ENCODE peak calls at places on chromosomes 11 and 22, in seven cellular contexts. G is stimulated activated CD4-positive, alpha-beta T cell treated with anti-CD3 and anti-CD28 coated beads, TNF-alpha, amount 100 ng/mL, for 4 hours; F is right lobe of liver; C is T1000; Q is activated naive CD4-positive, alpha-beta T cell; O is stimulated activated CD8-positive, alpha-beta memory T cell treated with anti-CD3 and anti-CD28 coated beads, Interleukin-4, amount 100 ng/mL, for 1 hour; D is HTR-8/SVneo. H is an unnamed sample.

GRCh38 chr11:74330065-74330858 is 18.8 kb upstream of the P4HA3 start:
- DNase-seq in D (no peak), O (no peak), Q (no peak), G (no peak), F (no peak), C (no peak), H (no peak)

GRCh38 chr11:13423372-13423771 is 39.6 kb downstream of the BTBD10 start:
- DNase-seq in C (no peak), G (no peak), O (no peak), F (no peak), Q (no peak), D (no peak), H (no peak)

GRCh38 chr11:68406318-68407313 is 53.9 kb upstream of the PPP6R3 start:
- DNase-seq in F (no peak), O (no peak), Q (no peak), C (no peak), G (no peak), D (no peak), H (no peak)

GRCh38 chr11:16902182-16902581 is 112.0 kb downstream of the PLEKHA7 start:
- DNase-seq in C (no peak), F (no peak), G (no peak), O (no peak), Q (no peak), D (no peak), H (no peak)

GRCh38 chr11:86670179-86670578 is 2.2 kb downstream of the ME3 start:
- DNase-seq in C (no peak), G (no peak), F (no peak), Q (no peak), O (no peak), D (no peak), H (no peak)

GRCh38 chr11:70928854-70929598 is 323.4 kb downstream of the SHANK2 start:
- DNase-seq in D (no peak), O (no peak), C (no peak), G (no peak), F (peak), Q (no peak), H (no peak)

GRCh38 chr11:112128483-112129121 is 35.3 kb downstream of the IL18 start:
- DNase-seq in C (peak), D (peak), Q (no peak), G (no peak), F (no peak), O (no peak), H (no peak)

GRCh38 chr11:235180-235997 is 753 bp downstream of the SIRT3 start:
- DNase-seq in C (no peak), Q (no peak), G (no peak), D (no peak), O (peak), F (no peak), H (peak)

GRCh38 chr22:27420817-27421361 is 380.7 kb downstream of the MN1 start:
- DNase-seq in F (peak), G (no peak), D (peak), O (no peak), Q (no peak), C (peak), H (no peak)

GRCh38 chr11:71269603-71270511 is 17.5 kb upstream of the SHANK2 start:
- DNase-seq in D (peak), F (no peak), O (no peak), C (no peak), G (no peak), Q (no peak), H (no peak)

GRCh38 chr11:116838321-116839084 is 1.1 kb upstream of the APOA1 start:
- DNase-seq in Q (no peak), G (no peak), C (no peak), F (no peak), D (no peak), O (no peak), H (no peak)

GRCh38 chr11:9681583-9682372 is 17.9 kb downstream of the SWAP70 start:
- DNase-seq in G (no peak), F (no peak), Q (no peak), D (no peak), C (no peak), O (no peak), H (no peak)

GRCh38 chr11:16117989-16118810 is 238.1 kb downstream of the SOX6 start:
- DNase-seq in Q (no peak), D (no peak), C (no peak), F (no peak), O (no peak), G (no peak), H (no peak)

GRCh38 chr11:128914216-128915147 is 23.3 kb downstream of the KCNJ5 start:
- DNase-seq in D (no peak), C (no peak), Q (no peak), O (no peak), F (peak), G (no peak), H (no peak)

GRCh38 chr11:95520765-95521542 is 268.6 kb downstream of the FAM76B start:
- DNase-seq in C (no peak), O (no peak), F (no peak), G (no peak), D (no peak), Q (no peak), H (no peak)

GRCh38 chr11:86069408-86070086 is 663 bp upstream of the PICALM start:
- DNase-seq in Q (no peak), F (no peak), O (no peak), C (no peak), D (peak), G (no peak), H (no peak)

GRCh38 chr11:1519028-1519736 is 32.6 kb upstream of the MOB2 start:
- DNase-seq in O (no peak), G (no peak), F (peak), C (no peak), D (no peak), Q (no peak), H (no peak)

GRCh38 chr11:824942-825341 is 2.8 kb upstream of the CRACR2B start:
- DNase-seq in O (no peak), Q (no peak), F (no peak), C (no peak), G (no peak), D (no peak), H (no peak)

GRCh38 chr22:45942344-45942743 is 34.6 kb downstream of the WNT7B start:
- DNase-seq in G (no peak), F (no peak), D (no peak), C (no peak), O (no peak), Q (no peak), H (no peak)

GRCh38 chr11:87259731-87260130 is 222.0 kb downstream of the TMEM135 start:
- DNase-seq in C (no peak), D (no peak), O (no peak), Q (no peak), F (no peak), G (no peak), H (no peak)

GRCh38 chr11:15988693-15989231 is 367.6 kb downstream of the SOX6 start:
- DNase-seq in F (no peak), C (no peak), O (no peak), G (no peak), D (no peak), Q (no peak), H (no peak)

GRCh38 chr22:22785316-22786065 is 102.1 kb upstream of the IGLL5 start:
- DNase-seq in O (no peak), C (no peak), F (no peak), Q (no peak), G (no peak), D (no peak), H (no peak)

GRCh38 chr11:33773399-33774355 is 643 bp downstream of the FBXO3 start:
- DNase-seq in Q (no peak), O (no peak), D (peak), G (peak), C (no peak), F (no peak), H (peak)

GRCh38 chr11:15716550-15716949 is 601.8 kb downstream of the INSC start:
- DNase-seq in D (no peak), C (no peak), Q (no peak), F (no peak), O (no peak), G (no peak), H (no peak)

GRCh38 chr11:6413791-6414231 is 5.1 kb downstream of the APBB1 start:
- DNase-seq in Q (peak), O (peak), C (no peak), D (no peak), G (no peak), F (no peak), H (peak)

GRCh38 chr11:119168471-119169271 is at the start of gene NLRX1:
- DNase-seq in C (peak), F (peak), Q (peak), G (peak), O (peak), D (peak), H (peak)

GRCh38 chr11:2301631-2302272 is at the start of the genes C11orf21 and TSPAN32:
- DNase-seq in Q (no peak), O (peak), F (peak), D (no peak), G (no peak), C (no peak), H (peak)

GRCh38 chr11:31437742-31438435 is 68.2 kb downstream of the DNAJC24 start:
- DNase-seq in D (no peak), G (no peak), C (no peak), Q (no peak), O (no peak), F (no peak), H (no peak)

H was measured in activated CD4-positive, CD25-positive, alpha-beta regulatory T cell treated with anti-CD3 and anti-CD28 coated beads, Interleukin-2, amount 50 U/mL, for 16 hours.